ENCODE peak calls at places on chromosomes 3 and 15, in four cellular contexts. D is HCT116, F is OCI-LY7, Z is HL-60. X is an unnamed sample.

GRCh38 chr15:70535071-70535954 is 228.0 kb downstream of the UACA start:
- DNase-seq in Z (peak), D (no peak), F (peak), X (no peak)

GRCh38 chr15:77139312-77139711 is 68.4 kb upstream of the TSPAN3 start:
- DNase-seq in F (no peak), D (no peak), Z (no peak), X (no peak)

GRCh38 chr15:32774022-32774421 is 56.2 kb downstream of the GREM1 start:
- DNase-seq in Z (no peak), D (no peak), F (no peak), X (no peak)

GRCh38 chr3:76715426-76715825 is 324.5 kb upstream of the ROBO2 start:
- DNase-seq in D (no peak), Z (no peak), F (no peak), X (no peak)

GRCh38 chr15:76844096-76844495 is 61.0 kb downstream of the SCAPER start:
- DNase-seq in Z (no peak), F (no peak), D (no peak), X (no peak)

GRCh38 chr15:94834000-94834399 is 602.6 kb downstream of the MCTP2 start:
- DNase-seq in F (no peak), Z (no peak), D (no peak), X (no peak)

GRCh38 chr3:169923189-169923588 is 11.8 kb downstream of the SAMD7 start:
- DNase-seq in D (no peak), F (no peak), Z (no peak), X (no peak)

GRCh38 chr3:137583256-137583655 is 180.9 kb upstream of the SOX14 start:
- DNase-seq in D (no peak), F (no peak), Z (no peak), X (no peak)

GRCh38 chr3:45134758-45135521 is 11.2 kb downstream of the CDCP1 start:
- DNase-seq in D (no peak), F (no peak), Z (no peak), X (no peak)

GRCh38 chr3:27840807-27841594 is 118.9 kb upstream of the EOMES start:
- DNase-seq in D (no peak), Z (no peak), F (no peak), X (no peak)

GRCh38 chr3:54988302-54989022 is 60.6 kb upstream of the LRTM1 start:
- DNase-seq in F (no peak), Z (peak), D (no peak), X (no peak)

GRCh38 chr3:100893590-100893989 is 99.6 kb downstream of the ABI3BP start:
- DNase-seq in Z (no peak), F (no peak), D (no peak), X (peak)

GRCh38 chr3:112699436-112699978 is 58.6 kb upstream of the CCDC80 start:
- DNase-seq in D (peak), F (no peak), Z (no peak), X (no peak)

GRCh38 chr3:10196389-10197052 is 31.8 kb downstream of the IRAK2 start:
- DNase-seq in Z (no peak), D (no peak), F (no peak), X (no peak)

GRCh38 chr3:119562307-119562961 is 3.0 kb upstream of the CD80 start:
- DNase-seq in D (no peak), F (no peak), Z (peak), X (no peak)

GRCh38 chr15:73081321-73081958 is 29.2 kb downstream of the NEO1 start:
- DNase-seq in Z (peak), D (peak), F (peak), X (no peak)

GRCh38 chr15:75140080-75140879 is 61.4 kb upstream of the C15orf39 start:
- DNase-seq in Z (no peak), D (no peak), F (no peak), X (no peak)

GRCh38 chr3:13513051-13513912 is 33.2 kb downstream of the HDAC11 start:
- DNase-seq in F (no peak), Z (no peak), D (no peak), X (no peak)

GRCh38 chr3:141150931-141151330 is 80.7 kb upstream of the PXYLP1 start:
- DNase-seq in F (no peak), D (no peak), Z (no peak), X (no peak)

GRCh38 chr15:43293402-43293801 is 26.7 kb upstream of the TGM5 start:
- DNase-seq in F (peak), D (no peak), Z (no peak), X (peak)